ENCODE peak calls at places on chromosome 20, in six cellular contexts. One of them, this sample, is unnamed.

GRCh38 chr20:62464990-62465389 is 10.8 kb downstream of the GATA5 start:
- DNase-seq in CD8-positive, alpha-beta T cell: no peak
- DNase-seq in left cardiac atrium: no peak
- DNase-seq in T-helper 17 cell: no peak
- DNase-seq in colonic mucosa: no peak
- DNase-seq in stimulated activated CD4-positive, alpha-beta T cell treated with anti-CD3 and anti-CD28 coated beads, Interleukin-2, amount 100 ng/mL, for 48 hours: no peak
- DNase-seq in this sample: no peak

GRCh38 chr20:7496394-7497111 is 443.7 kb downstream of the HAO1 start:
- DNase-seq in CD8-positive, alpha-beta T cell: no peak
- DNase-seq in stimulated activated CD4-positive, alpha-beta T cell treated with anti-CD3 and anti-CD28 coated beads, Interleukin-2, amount 100 ng/mL, for 48 hours: no peak
- DNase-seq in T-helper 17 cell: no peak
- DNase-seq in colonic mucosa: no peak
- DNase-seq in left cardiac atrium: no peak
- DNase-seq in this sample: no peak

GRCh38 chr20:7980332-7981046 is 39.1 kb downstream of the TMX4 start:
- DNase-seq in stimulated activated CD4-positive, alpha-beta T cell treated with anti-CD3 and anti-CD28 coated beads, Interleukin-2, amount 100 ng/mL, for 48 hours: no peak
- DNase-seq in colonic mucosa: no peak
- DNase-seq in left cardiac atrium: no peak
- DNase-seq in T-helper 17 cell: no peak
- DNase-seq in CD8-positive, alpha-beta T cell: no peak
- DNase-seq in this sample: no peak

GRCh38 chr20:10538768-10539167 is 103.7 kb downstream of the SLX4IP start:
- DNase-seq in left cardiac atrium: no peak
- DNase-seq in stimulated activated CD4-positive, alpha-beta T cell treated with anti-CD3 and anti-CD28 coated beads, Interleukin-2, amount 100 ng/mL, for 48 hours: no peak
- DNase-seq in colonic mucosa: no peak
- DNase-seq in T-helper 17 cell: no peak
- DNase-seq in CD8-positive, alpha-beta T cell: no peak
- DNase-seq in this sample: no peak

GRCh38 chr20:46057856-46058655 is 29.0 kb downstream of the SLC12A5 start:
- DNase-seq in T-helper 17 cell: no peak
- DNase-seq in left cardiac atrium: peak
- DNase-seq in colonic mucosa: peak
- DNase-seq in stimulated activated CD4-positive, alpha-beta T cell treated with anti-CD3 and anti-CD28 coated beads, Interleukin-2, amount 100 ng/mL, for 48 hours: no peak
- DNase-seq in CD8-positive, alpha-beta T cell: no peak
- DNase-seq in this sample: no peak

GRCh38 chr20:44496976-44497375 is 21.3 kb downstream of the TTPAL start:
- DNase-seq in T-helper 17 cell: no peak
- DNase-seq in CD8-positive, alpha-beta T cell: no peak
- DNase-seq in left cardiac atrium: no peak
- DNase-seq in stimulated activated CD4-positive, alpha-beta T cell treated with anti-CD3 and anti-CD28 coated beads, Interleukin-2, amount 100 ng/mL, for 48 hours: peak
- DNase-seq in colonic mucosa: no peak
- DNase-seq in this sample: peak

GRCh38 chr20:20463933-20464374 is 96.0 kb downstream of the INSM1 start:
- DNase-seq in T-helper 17 cell: no peak
- DNase-seq in colonic mucosa: no peak
- DNase-seq in left cardiac atrium: no peak
- DNase-seq in CD8-positive, alpha-beta T cell: no peak
- DNase-seq in stimulated activated CD4-positive, alpha-beta T cell treated with anti-CD3 and anti-CD28 coated beads, Interleukin-2, amount 100 ng/mL, for 48 hours: no peak
- DNase-seq in this sample: no peak

GRCh38 chr20:1893721-1894470 is 1.3 kb upstream of the SIRPA start:
- DNase-seq in CD8-positive, alpha-beta T cell: no peak
- DNase-seq in left cardiac atrium: peak
- DNase-seq in stimulated activated CD4-positive, alpha-beta T cell treated with anti-CD3 and anti-CD28 coated beads, Interleukin-2, amount 100 ng/mL, for 48 hours: no peak
- DNase-seq in colonic mucosa: peak
- DNase-seq in T-helper 17 cell: no peak
- DNase-seq in this sample: peak

GRCh38 chr20:60144428-60144827 is 186.2 kb downstream of the CDH26 start:
- DNase-seq in colonic mucosa: no peak
- DNase-seq in left cardiac atrium: no peak
- DNase-seq in stimulated activated CD4-positive, alpha-beta T cell treated with anti-CD3 and anti-CD28 coated beads, Interleukin-2, amount 100 ng/mL, for 48 hours: no peak
- DNase-seq in T-helper 17 cell: no peak
- DNase-seq in CD8-positive, alpha-beta T cell: no peak
- DNase-seq in this sample: no peak

GRCh38 chr20:17809714-17810631 is 110.2 kb downstream of the BANF2 start:
- DNase-seq in T-helper 17 cell: no peak
- DNase-seq in CD8-positive, alpha-beta T cell: no peak
- DNase-seq in stimulated activated CD4-positive, alpha-beta T cell treated with anti-CD3 and anti-CD28 coated beads, Interleukin-2, amount 100 ng/mL, for 48 hours: no peak
- DNase-seq in colonic mucosa: no peak
- DNase-seq in left cardiac atrium: no peak
- DNase-seq in this sample: no peak

GRCh38 chr20:63890616-63891015 is 4.3 kb upstream of the DNAJC5 start:
- DNase-seq in colonic mucosa: no peak
- DNase-seq in T-helper 17 cell: no peak
- DNase-seq in stimulated activated CD4-positive, alpha-beta T cell treated with anti-CD3 and anti-CD28 coated beads, Interleukin-2, amount 100 ng/mL, for 48 hours: no peak
- DNase-seq in left cardiac atrium: no peak
- DNase-seq in CD8-positive, alpha-beta T cell: no peak
- DNase-seq in this sample: no peak

GRCh38 chr20:56843817-56844216 is 214.7 kb downstream of the TFAP2C start:
- DNase-seq in left cardiac atrium: no peak
- DNase-seq in CD8-positive, alpha-beta T cell: no peak
- DNase-seq in T-helper 17 cell: no peak
- DNase-seq in stimulated activated CD4-positive, alpha-beta T cell treated with anti-CD3 and anti-CD28 coated beads, Interleukin-2, amount 100 ng/mL, for 48 hours: no peak
- DNase-seq in colonic mucosa: no peak
- DNase-seq in this sample: no peak

GRCh38 chr20:50151034-50151743 is 2.3 kb downstream of the PEDS1 start:
- DNase-seq in left cardiac atrium: no peak
- DNase-seq in CD8-positive, alpha-beta T cell: no peak
- DNase-seq in T-helper 17 cell: no peak
- DNase-seq in colonic mucosa: peak
- DNase-seq in stimulated activated CD4-positive, alpha-beta T cell treated with anti-CD3 and anti-CD28 coated beads, Interleukin-2, amount 100 ng/mL, for 48 hours: no peak
- DNase-seq in this sample: no peak

GRCh38 chr20:13794667-13795066 is 9.8 kb downstream of the NDUFAF5 start:
- DNase-seq in T-helper 17 cell: no peak
- DNase-seq in CD8-positive, alpha-beta T cell: no peak
- DNase-seq in colonic mucosa: no peak
- DNase-seq in stimulated activated CD4-positive, alpha-beta T cell treated with anti-CD3 and anti-CD28 coated beads, Interleukin-2, amount 100 ng/mL, for 48 hours: no peak
- DNase-seq in left cardiac atrium: no peak
- DNase-seq in this sample: no peak

GRCh38 chr20:35720165-35721123 is 21.2 kb downstream of the ROMO1 start:
- DNase-seq in colonic mucosa: no peak
- DNase-seq in CD8-positive, alpha-beta T cell: no peak
- DNase-seq in left cardiac atrium: no peak
- DNase-seq in T-helper 17 cell: no peak
- DNase-seq in stimulated activated CD4-positive, alpha-beta T cell treated with anti-CD3 and anti-CD28 coated beads, Interleukin-2, amount 100 ng/mL, for 48 hours: no peak
- DNase-seq in this sample: no peak